ENCODE peak calls at places on chromosomes 2 and 18, in four cellular contexts. O is tibial artery, Z is left ventricle myocardium inferior, K is HCT116. M is an unnamed sample.
A peak's percentile ranks its signal among the peaks of the same experiment; 100 is the strongest.

GRCh38 chr18:361941-362913 is 94.4 kb upstream of the THOC1 start:
- DNase-seq in O (peak; percentile 76), Z (no peak), K (no peak), M (peak; percentile 68)

GRCh38 chr2:218854860-218855259 is 4.7 kb upstream of the WNT6 start:
- DNase-seq in O (peak; percentile 7), K (no peak), Z (no peak), M (no peak)

GRCh38 chr2:225937625-225938024 is 538.1 kb downstream of the NYAP2 start:
- DNase-seq in O (no peak), K (no peak), Z (no peak), M (no peak)

GRCh38 chr2:60585276-60585675 is 31.8 kb upstream of the BCL11A start:
- DNase-seq in O (no peak), K (no peak), Z (no peak), M (no peak)

GRCh38 chr2:12507295-12507694 is 209.4 kb upstream of the TRIB2 start:
- DNase-seq in O (no peak), K (no peak), Z (no peak), M (no peak)

GRCh38 chr2:127104881-127105655 is 1.9 kb downstream of the BIN1 start:
- DNase-seq in Z (no peak), K (no peak), O (peak; percentile 60), M (peak; percentile 42)

GRCh38 chr2:170255971-170256370 is 78.0 kb downstream of the MYO3B start:
- DNase-seq in O (no peak), K (no peak), Z (no peak), M (no peak)

GRCh38 chr2:231965118-231965517 is 3.6 kb downstream of the DIS3L2 start:
- DNase-seq in Z (no peak), O (no peak), K (no peak), M (no peak)

GRCh38 chr2:190804182-190804795 is 76.3 kb upstream of the GLS start:
- DNase-seq in K (peak; percentile 16), Z (no peak), O (no peak), M (no peak)

GRCh38 chr2:124520953-124521352 is 495.9 kb downstream of the CNTNAP5 start:
- DNase-seq in K (no peak), Z (no peak), O (no peak), M (no peak)

GRCh38 chr2:174125151-174125550 is 123.2 kb downstream of the OLA1 start:
- DNase-seq in O (no peak), K (no peak), Z (no peak), M (no peak)

GRCh38 chr2:23505984-23506380 is 121.0 kb downstream of the KLHL29 start:
- DNase-seq in Z (no peak), K (no peak), O (no peak), M (no peak)

GRCh38 chr18:21799706-21800105 is 59.1 kb downstream of the MIB1 start:
- DNase-seq in O (no peak), Z (no peak), K (no peak), M (no peak)

GRCh38 chr2:27126252-27126710 is 2.7 kb downstream of the ABHD1 start:
- DNase-seq in Z (no peak), K (no peak), O (no peak), M (no peak)

GRCh38 chr2:84674586-84674985 is 158.3 kb downstream of the DNAH6 start:
- DNase-seq in K (no peak), Z (no peak), O (no peak), M (no peak)

GRCh38 chr2:219537657-219538487 is 5.7 kb downstream of the CHPF start:
- DNase-seq in Z (no peak), O (no peak), K (no peak), M (no peak)

GRCh38 chr18:34956663-34957062 is 84.5 kb upstream of the MAPRE2 start:
- DNase-seq in K (no peak), Z (no peak), O (no peak), M (no peak)

GRCh38 chr2:28687640-28688039 is 64.0 kb upstream of the PPP1CB start:
- DNase-seq in O (no peak), Z (no peak), K (no peak), M (no peak)

GRCh38 chr2:50181212-50181611 is 850.7 kb downstream of the NRXN1 start:
- DNase-seq in K (no peak), O (no peak), Z (no peak), M (no peak)

GRCh38 chr2:197383825-197384224 is 51.0 kb downstream of the SF3B1 start:
- DNase-seq in K (no peak), O (no peak), Z (no peak), M (no peak)

GRCh38 chr2:181741756-181742155 is 61.4 kb upstream of the NEUROD1 start:
- DNase-seq in O (no peak), K (no peak), Z (no peak), M (no peak)

GRCh38 chr2:172877826-172878225 is 142.2 kb downstream of the RAPGEF4 start:
- DNase-seq in Z (no peak), K (no peak), O (no peak), M (no peak)

GRCh38 chr18:47724186-47724975 is 206.1 kb downstream of the SMAD2 start:
- DNase-seq in K (no peak), Z (no peak), O (peak; percentile 52), M (no peak)

GRCh38 chr18:32349728-32350395 is 120.8 kb downstream of the GAREM1 start:
- DNase-seq in K (peak; percentile 91), Z (peak; percentile 30), O (peak; percentile 85), M (no peak)

GRCh38 chr2:212135739-212136138 is 402.9 kb downstream of the ERBB4 start:
- DNase-seq in K (no peak), Z (no peak), O (no peak), M (no peak)

GRCh38 chr18:48533340-48534093 is 5.3 kb upstream of the CTIF start:
- DNase-seq in O (no peak), Z (no peak), K (no peak), M (no peak)

GRCh38 chr2:212114489-212114888 is 424.1 kb downstream of the ERBB4 start:
- DNase-seq in Z (no peak), K (no peak), O (no peak), M (no peak)

GRCh38 chr18:3367491-3368091 is 82.4 kb upstream of the TGIF1 start:
- DNase-seq in Z (no peak), K (no peak), O (no peak), M (no peak)

GRCh38 chr2:86396304-86396785 is 44.8 kb upstream of the KDM3A start:
- DNase-seq in O (no peak), Z (no peak), K (peak; percentile 33), M (peak; percentile 56)

GRCh38 chr2:145386973-145387372 is 867.1 kb upstream of the ZEB2 start:
- DNase-seq in Z (no peak), O (no peak), K (no peak), M (peak; percentile 61)

GRCh38 chr2:145380436-145381017 is 860.6 kb upstream of the ZEB2 start:
- DNase-seq in Z (no peak), O (no peak), K (peak; percentile 12), M (no peak)

GRCh38 chr2:145379934-145380333 is 860.0 kb upstream of the ZEB2 start:
- DNase-seq in O (no peak), Z (no peak), K (no peak), M (no peak)

DNA sequence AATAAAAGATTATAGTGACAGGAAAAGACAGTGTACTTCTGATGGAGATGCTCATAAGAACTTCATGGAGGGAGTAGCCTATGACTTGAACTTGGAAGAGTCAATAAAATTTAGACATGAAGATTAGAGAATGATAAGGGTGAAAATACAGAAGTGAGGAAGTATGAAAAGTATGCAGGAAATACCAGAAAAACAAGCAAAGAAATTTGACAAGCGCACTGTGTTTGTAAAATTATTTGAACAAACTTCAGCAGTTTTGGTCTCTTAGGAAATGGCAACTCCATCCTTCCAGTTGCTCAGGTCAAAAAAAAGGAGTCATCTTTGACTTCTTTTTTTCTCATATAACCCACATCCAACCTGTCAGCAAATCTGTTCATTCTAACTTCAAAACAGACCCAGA is 864.0 kb upstream of the ZEB2 start:
- DNase-seq in Z (no peak), K (no peak), O (no peak), M (no peak)
- H3K27ac ChIP-seq in Z (no peak overlapping the region), K (no peak overlapping the region), O (no peak overlapping the region), M (no peak overlapping the region)

DNA sequence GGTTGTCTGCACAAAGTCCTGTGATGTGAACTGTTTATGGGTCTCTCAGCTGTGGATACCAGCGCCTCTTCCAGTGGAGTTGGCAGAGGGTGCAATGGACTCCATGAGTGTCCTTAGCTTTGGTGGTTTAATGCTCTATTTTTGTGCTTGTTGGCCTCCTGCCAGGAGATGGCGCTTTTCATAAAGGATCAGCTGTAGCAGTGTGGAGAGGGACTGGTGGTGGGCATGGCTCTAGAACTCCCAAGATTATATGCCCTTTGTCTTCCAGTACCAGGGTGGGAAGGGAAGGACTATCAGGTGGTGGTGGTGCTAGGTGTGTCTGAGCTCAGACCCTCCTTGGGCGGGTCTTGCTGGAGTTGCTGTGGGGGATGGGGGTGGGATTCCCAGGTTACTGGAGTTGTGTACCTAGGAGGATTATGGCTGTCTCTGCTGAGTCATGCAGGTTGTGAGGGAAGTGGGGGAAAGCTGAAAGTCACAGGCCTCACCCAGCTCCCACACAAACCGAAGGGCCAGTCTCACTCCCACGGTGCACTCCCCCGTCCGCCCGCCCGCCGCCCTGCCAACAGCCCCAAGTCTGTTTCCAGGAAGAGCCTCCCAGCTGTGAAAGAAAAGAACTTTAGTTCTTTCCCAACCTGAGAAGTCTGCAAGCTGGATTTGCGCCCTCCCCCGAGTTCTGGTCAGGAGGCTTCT is 108.1 kb downstream of the MARCO start:
- DNase-seq in Z (no peak), O (no peak), K (no peak), M (no peak)
- H3K27ac ChIP-seq in Z (no peak overlapping the region), O (no peak overlapping the region), K (no peak overlapping the region), M (no peak overlapping the region)

GRCh38 chr2:234171666-234172065 is 121.2 kb downstream of the SPP2 start:
- DNase-seq in Z (no peak), K (no peak), O (no peak), M (no peak)
- H3K27ac ChIP-seq in Z (no peak overlapping the region), K (no peak overlapping the region), O (no peak overlapping the region), M (no peak overlapping the region)

GRCh38 chr2:11498543-11499034 is 32.6 kb upstream of the E2F6 start:
- DNase-seq in Z (peak; percentile 89), K (no peak), O (peak; percentile 79), M (no peak)
- H3K27ac ChIP-seq in Z (peak overlapping the region; percentile 88), K (no peak overlapping the region), O (no peak overlapping the region), M (no peak overlapping the region)

DNA sequence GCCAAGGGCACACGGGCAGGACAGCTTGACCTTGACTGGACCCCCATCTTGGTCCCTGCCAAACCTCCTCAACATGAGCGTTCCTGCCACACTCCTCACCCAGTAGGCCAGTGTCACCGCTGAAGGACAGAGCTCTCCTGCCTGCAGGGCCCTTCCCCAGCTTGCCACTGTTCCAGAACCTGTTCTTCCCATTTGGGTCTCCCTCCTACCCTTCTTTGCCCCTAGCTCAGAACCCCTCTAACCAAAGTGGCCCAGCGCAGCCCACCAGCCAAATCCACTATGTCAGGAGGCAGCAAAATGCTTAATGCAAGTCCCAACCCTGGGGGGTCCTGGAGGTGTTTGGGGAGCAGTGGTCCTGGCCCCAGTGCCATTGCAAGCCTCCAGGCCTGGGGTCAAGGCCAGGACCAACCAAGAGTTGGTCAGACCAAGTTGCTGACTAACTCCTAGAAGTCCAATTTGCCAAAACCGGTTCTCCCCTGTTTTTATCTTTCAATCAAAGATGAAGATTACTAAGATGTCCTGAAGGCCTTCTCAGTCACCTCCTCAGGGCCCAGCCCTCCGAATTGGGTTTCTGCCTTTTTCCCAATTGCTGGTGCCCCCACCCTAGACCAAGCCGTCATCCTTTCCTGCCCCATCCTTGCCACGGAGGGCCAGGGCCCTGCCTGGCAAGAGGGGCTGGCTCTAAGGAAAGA is 4.5 kb upstream of the ASPRV1 start:
- DNase-seq in Z (no peak), K (no peak), O (peak; percentile 38), M (no peak)
- H3K27ac ChIP-seq in Z (no peak overlapping the region), K (no peak overlapping the region), O (no peak overlapping the region), M (no peak overlapping the region)

M was measured in aorta.